ENCODE peak calls at places on chromosomes 2 and 18, in five cellular contexts. A, C, K, I and D are unnamed samples.

GRCh38 chr2:158325031-158325781 is 131.3 kb downstream of the CCDC148 start:
- DNase-seq in A (no peak), C (no peak), K (no peak), I (no peak), D (peak)

GRCh38 chr2:187855689-187856088 is 301.5 kb upstream of the TFPI start:
- DNase-seq in A (no peak), C (no peak), K (no peak), I (no peak), D (no peak)

GRCh38 chr2:201204655-201205515 is 21.9 kb downstream of the CASP10 start:
- DNase-seq in A (no peak), C (no peak), K (no peak), I (no peak), D (no peak)

GRCh38 chr2:225041210-225041870 is 928 bp downstream of the DOCK10 start:
- DNase-seq in A (peak), C (peak), K (peak), I (peak), D (no peak)

GRCh38 chr2:199833525-199833924 is 17.5 kb downstream of the FTCDNL1 start:
- DNase-seq in A (no peak), C (no peak), K (peak), I (no peak), D (no peak)

GRCh38 chr18:67997496-67997895 is 481.0 kb upstream of the DSEL start:
- DNase-seq in A (no peak), C (no peak), K (no peak), I (no peak), D (no peak)

GRCh38 chr2:174633621-174633927 is 36.0 kb upstream of the WIPF1 start:
- DNase-seq in A (no peak), C (no peak), K (no peak), I (no peak), D (no peak)

GRCh38 chr2:131040661-131041401 is 52.4 kb downstream of the FAM168B start:
- DNase-seq in A (no peak), C (no peak), K (no peak), I (no peak), D (no peak)

GRCh38 chr2:119249855-119250775 is 26.5 kb downstream of the STEAP3 start:
- DNase-seq in A (no peak), C (no peak), K (no peak), I (no peak), D (no peak)

GRCh38 chr2:38692636-38693318 is 26.9 kb downstream of the GALM start:
- DNase-seq in A (no peak), C (peak), K (no peak), I (no peak), D (no peak)

GRCh38 chr18:30763913-30764350 is 278.6 kb downstream of the DSC3 start:
- DNase-seq in A (no peak), C (no peak), K (no peak), I (no peak), D (no peak)

GRCh38 chr2:143955416-143956075 is 564.4 kb downstream of the ZEB2 start:
- DNase-seq in A (no peak), C (no peak), K (no peak), I (no peak), D (no peak)

GRCh38 chr18:35456181-35456850 is 41.4 kb downstream of the INO80C start:
- DNase-seq in A (no peak), C (no peak), K (no peak), I (no peak), D (no peak)

GRCh38 chr2:172106128-172106961 is 3.6 kb upstream of the DLX2 start:
- DNase-seq in A (peak), C (no peak), K (no peak), I (no peak), D (peak)

GRCh38 chr18:61998335-61998734 is 105.5 kb upstream of the RNF152 start:
- DNase-seq in A (no peak), C (no peak), K (no peak), I (no peak), D (no peak)

GRCh38 chr18:38635706-38636105 is 1070.1 kb upstream of the CELF4 start:
- DNase-seq in A (no peak), C (no peak), K (no peak), I (no peak), D (no peak)

GRCh38 chr2:75375646-75376582 is 176.6 kb upstream of the TACR1 start:
- DNase-seq in A (no peak), C (no peak), K (peak), I (no peak), D (peak)

GRCh38 chr2:127145255-127145899 is 38.4 kb upstream of the BIN1 start:
- DNase-seq in A (no peak), C (no peak), K (no peak), I (no peak), D (no peak)

GRCh38 chr2:188600536-188601210 is 309.0 kb downstream of the GULP1 start:
- DNase-seq in A (no peak), C (no peak), K (no peak), I (no peak), D (no peak)

GRCh38 chr2:232304236-232304635 is 74.3 kb upstream of the ALPP start:
- DNase-seq in A (no peak), C (no peak), K (no peak), I (no peak), D (no peak)

GRCh38 chr2:38723173-38723572 is 28.0 kb downstream of the SRSF7 start:
- DNase-seq in A (peak), C (no peak), K (no peak), I (no peak), D (no peak)

GRCh38 chr2:156874707-156875106 is 382.8 kb upstream of the GALNT5 start:
- DNase-seq in A (no peak), C (no peak), K (no peak), I (no peak), D (no peak)

GRCh38 chr18:59994357-59994756 is 94.6 kb downstream of the PMAIP1 start:
- DNase-seq in A (no peak), C (no peak), K (no peak), I (no peak), D (no peak)

GRCh38 chr2:100470898-100471514 is 724 bp downstream of the NMS start:
- DNase-seq in A (no peak), C (no peak), K (no peak), I (no peak), D (peak)

GRCh38 chr2:222424729-222425671 is 657 bp downstream of the SGPP2 start:
- DNase-seq in A (peak), C (peak), K (peak), I (peak), D (no peak)

GRCh38 chr2:57497489-57498096 is 549.0 kb upstream of the VRK2 start:
- DNase-seq in A (peak), C (peak), K (peak), I (peak), D (peak)

GRCh38 chr2:234840336-234840735 is 111.5 kb upstream of the SH3BP4 start:
- DNase-seq in A (no peak), C (no peak), K (peak), I (no peak), D (peak)

GRCh38 chr2:109335586-109336266 is 206.7 kb downstream of the SH3RF3 start:
- DNase-seq in A (no peak), C (no peak), K (no peak), I (no peak), D (no peak)

GRCh38 chr2:23673830-23674679 is 252.9 kb downstream of the ATAD2B start:
- DNase-seq in A (no peak), C (no peak), K (no peak), I (no peak), D (peak)